ENCODE peak calls at places on chromosome 5, in seven cellular contexts. H, L, Y, R, E, D and I are unnamed samples.

GRCh38 chr5:27034531-27034930 is 3.9 kb downstream of the CDH9 start:
- DNase-seq in H (no peak), L (no peak), Y (no peak), R (no peak), E (no peak), D (no peak), I (no peak)

GRCh38 chr5:10334830-10335229 is 18.7 kb upstream of the MARCHF6 start:
- DNase-seq in H (no peak), L (no peak), Y (no peak), R (no peak), E (no peak), D (no peak), I (no peak)

GRCh38 chr5:134460551-134460950 is 48.9 kb upstream of the CDKN2AIPNL start:
- DNase-seq in H (no peak), L (no peak), Y (no peak), R (no peak), E (no peak), D (no peak), I (no peak)

GRCh38 chr5:86748538-86749105 is 130.9 kb downstream of the COX7C start:
- DNase-seq in H (no peak), L (no peak), Y (no peak), R (no peak), E (no peak), D (no peak), I (no peak)

GRCh38 chr5:144487207-144487606 is 316.5 kb downstream of the KCTD16 start:
- DNase-seq in H (no peak), L (no peak), Y (no peak), R (no peak), E (no peak), D (no peak), I (no peak)

GRCh38 chr5:180441577-180441976 is 52.6 kb upstream of the CNOT6 start:
- DNase-seq in H (no peak), L (no peak), Y (no peak), R (peak), E (no peak), D (no peak), I (no peak)

GRCh38 chr5:125175348-125176004 is 429.0 kb upstream of the ZNF608 start:
- DNase-seq in H (no peak), L (no peak), Y (no peak), R (no peak), E (no peak), D (no peak), I (no peak)

GRCh38 chr5:20974423-20974822 is 986.4 kb upstream of the CDH18 start:
- DNase-seq in H (no peak), L (no peak), Y (no peak), R (no peak), E (peak), D (no peak), I (no peak)

GRCh38 chr5:136382071-136382470 is 16.7 kb upstream of the TRPC7 start:
- DNase-seq in H (no peak), L (no peak), Y (no peak), R (no peak), E (no peak), D (no peak), I (no peak)

GRCh38 chr5:137838976-137839375 is 28.7 kb upstream of the MYOT start:
- DNase-seq in H (no peak), L (no peak), Y (no peak), R (no peak), E (no peak), D (no peak), I (no peak)

GRCh38 chr5:143226872-143227271 is 176.6 kb downstream of the NR3C1 start:
- DNase-seq in H (no peak), L (no peak), Y (no peak), R (no peak), E (no peak), D (no peak), I (no peak)

GRCh38 chr5:180323929-180324632 is 29.1 kb downstream of the GFPT2 start:
- DNase-seq in H (no peak), L (peak), Y (no peak), R (no peak), E (peak), D (no peak), I (no peak)

GRCh38 chr5:90473321-90474234 is 993 bp downstream of the MBLAC2 start:
- DNase-seq in H (no peak), L (no peak), Y (peak), R (peak), E (peak), D (no peak), I (peak)

GRCh38 chr5:54469655-54470054 is 14.2 kb downstream of the HSPB3 start:
- DNase-seq in H (no peak), L (no peak), Y (no peak), R (no peak), E (no peak), D (no peak), I (no peak)

GRCh38 chr5:194102-194501 is 2.8 kb downstream of the LRRC14B start:
- DNase-seq in H (no peak), L (peak), Y (no peak), R (peak), E (no peak), D (no peak), I (no peak)

GRCh38 chr5:67617051-67617450 is 420.5 kb upstream of the CD180 start:
- DNase-seq in H (no peak), L (no peak), Y (no peak), R (no peak), E (no peak), D (no peak), I (no peak)

GRCh38 chr5:56092115-56092514 is 97.4 kb upstream of the IL6ST start:
- DNase-seq in H (no peak), L (no peak), Y (no peak), R (no peak), E (no peak), D (no peak), I (no peak)

GRCh38 chr5:149145138-149145537 is 3.8 kb downstream of the ABLIM3 start:
- DNase-seq in H (no peak), L (no peak), Y (no peak), R (no peak), E (no peak), D (no peak), I (no peak)

GRCh38 chr5:82922086-82922734 is 155.0 kb downstream of the TMEM167A start:
- DNase-seq in H (no peak), L (no peak), Y (no peak), R (no peak), E (no peak), D (no peak), I (no peak)

GRCh38 chr5:59756373-59757035 is 137.0 kb downstream of the PDE4D start:
- DNase-seq in H (no peak), L (no peak), Y (no peak), R (no peak), E (no peak), D (no peak), I (no peak)

GRCh38 chr5:13536921-13537320 is 407.6 kb downstream of the DNAH5 start:
- DNase-seq in H (no peak), L (no peak), Y (no peak), R (no peak), E (no peak), D (no peak), I (no peak)

GRCh38 chr5:128101676-128102075 is 18.1 kb downstream of the SLC12A2 start:
- DNase-seq in H (no peak), L (no peak), Y (no peak), R (no peak), E (no peak), D (no peak), I (no peak)

GRCh38 chr5:108193021-108193795 is 188.7 kb downstream of the FBXL17 start:
- DNase-seq in H (no peak), L (no peak), Y (no peak), R (no peak), E (peak), D (no peak), I (no peak)

GRCh38 chr5:71887680-71888079 is 168.6 kb downstream of the CARTPT start:
- DNase-seq in H (no peak), L (no peak), Y (peak), R (no peak), E (peak), D (no peak), I (no peak)

GRCh38 chr5:84274585-84275468 is 109.9 kb downstream of the EDIL3 start:
- DNase-seq in H (peak), L (no peak), Y (no peak), R (no peak), E (peak), D (no peak), I (no peak)

GRCh38 chr5:109757490-109757889 is 67.8 kb downstream of the MAN2A1 start:
- DNase-seq in H (no peak), L (no peak), Y (no peak), R (no peak), E (no peak), D (no peak), I (no peak)

GRCh38 chr5:25892251-25892650 is 1146.1 kb downstream of the CDH9 start:
- DNase-seq in H (no peak), L (no peak), Y (no peak), R (no peak), E (no peak), D (no peak), I (no peak)

GRCh38 chr5:145660897-145661650 is 174.1 kb downstream of the PRELID2 start:
- DNase-seq in H (no peak), L (no peak), Y (no peak), R (no peak), E (no peak), D (no peak), I (no peak)